ENCODE peak calls at places on chromosomes 16 and 17, in four cellular contexts. M is K562, B is HCT116, S is HepG2. Z is an unnamed sample.
A peak's percentile ranks its signal among the peaks of the same experiment; 100 is the strongest.

GRCh38 chr16:62149646-62150045 is 113.4 kb upstream of the CDH8 start:
- DNase-seq in M (no peak), B (no peak), S (no peak), Z (no peak)

GRCh38 chr17:36936455-36936934 is 780 bp upstream of the LHX1 start:
- DNase-seq in M (no peak), B (no peak), S (no peak), Z (peak; percentile 84)

GRCh38 chr17:10021239-10021638 is 116.2 kb upstream of the RCVRN start:
- DNase-seq in M (no peak), B (no peak), S (no peak), Z (no peak)

GRCh38 chr16:76190059-76190458 is 87.1 kb upstream of the CNTNAP4 start:
- DNase-seq in M (no peak), B (no peak), S (no peak), Z (no peak)

GRCh38 chr16:35629001-35629400 is 2169.6 kb downstream of the TP53TG3F start:
- DNase-seq in M (no peak), B (no peak), S (no peak), Z (no peak)

GRCh38 chr16:21101631-21102420 is 48.8 kb downstream of the DNAH3 start:
- DNase-seq in M (peak; percentile 51), B (peak; percentile 19), S (peak; percentile 43), Z (peak; percentile 11)

GRCh38 chr17:72462814-72463213 is 342.0 kb downstream of the SOX9 start:
- DNase-seq in M (no peak), B (no peak), S (no peak), Z (no peak)

GRCh38 chr16:83215417-83216001 is 588.7 kb downstream of the CDH13 start:
- DNase-seq in M (peak; percentile 70), B (peak; percentile 21), S (peak; percentile 21), Z (peak; percentile 49)

GRCh38 chr16:56610017-56610608 is 1.7 kb downstream of the MT2A start:
- DNase-seq in M (no peak), B (peak; percentile 75), S (peak; percentile 35), Z (no peak)

GRCh38 chr16:89507834-89508590 is at the start of gene SPG7:
- DNase-seq in M (peak; percentile 96), B (peak; percentile 66), S (peak; percentile 75), Z (peak; percentile 99)

GRCh38 chr16:89507219-89507833 is 877 bp upstream of the SPG7 start:
- DNase-seq in M (no peak), B (no peak), S (no peak), Z (no peak)

GRCh38 chr16:89505204-89506112 is 2.7 kb upstream of the SPG7 start:
- DNase-seq in M (peak; percentile 87), B (peak; percentile 95), S (peak; percentile 99), Z (no peak)

GRCh38 chr16:89506791-89507191 is 1.4 kb upstream of the SPG7 start:
- DNase-seq in M (peak; percentile 35), B (no peak), S (no peak), Z (no peak)

DNA sequence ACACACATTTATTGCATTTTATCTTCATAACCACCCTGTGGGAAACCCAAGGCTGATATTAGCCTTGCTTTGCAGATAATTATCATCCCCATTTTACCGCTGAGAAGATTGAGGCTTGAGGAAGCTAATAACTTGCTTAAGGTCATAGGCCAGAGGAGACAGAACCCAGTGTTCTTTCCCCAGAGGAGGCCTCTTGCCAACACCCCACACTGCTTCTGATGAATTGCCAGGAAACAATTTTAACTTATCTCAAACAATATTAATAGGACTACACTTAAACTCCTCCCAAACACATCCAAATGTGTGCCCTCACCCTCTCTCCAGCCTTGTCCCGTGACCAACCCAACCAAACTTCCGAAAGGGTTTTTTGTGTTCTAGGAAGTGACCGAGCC is 2.1 kb upstream of the SPG7 start:
- DNase-seq in M (no peak), B (no peak), S (no peak), Z (no peak)
- TF ChIP-seq ELF1 in M (no peak), B (no peak), S (no peak), Z (no peak)

DNA sequence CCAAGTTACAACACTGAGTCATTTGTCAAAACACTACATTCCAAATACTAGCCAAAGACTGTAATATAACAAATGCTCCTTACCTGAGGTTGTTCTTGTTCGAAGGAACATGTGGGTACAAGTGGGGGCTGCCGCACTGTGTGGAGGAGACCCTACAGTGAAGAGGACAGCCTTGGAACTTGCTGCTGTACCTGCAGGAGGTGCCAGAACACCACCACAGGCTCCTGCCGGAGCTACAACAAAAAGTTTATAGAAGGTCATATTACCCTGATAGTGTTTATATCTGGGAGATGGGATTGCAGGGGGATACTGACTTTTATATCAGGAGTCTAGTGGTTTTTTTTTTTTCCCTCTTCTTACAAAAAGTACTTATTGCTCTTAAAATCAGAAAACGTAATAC is 37.8 kb upstream of the ALDH3A1 start:
- DNase-seq in M (no peak), B (no peak), S (no peak), Z (no peak)
- H3K27ac ChIP-seq in M (no peak overlapping the region), B (no peak overlapping the region), S (no peak overlapping the region), Z (no peak overlapping the region)

DNA sequence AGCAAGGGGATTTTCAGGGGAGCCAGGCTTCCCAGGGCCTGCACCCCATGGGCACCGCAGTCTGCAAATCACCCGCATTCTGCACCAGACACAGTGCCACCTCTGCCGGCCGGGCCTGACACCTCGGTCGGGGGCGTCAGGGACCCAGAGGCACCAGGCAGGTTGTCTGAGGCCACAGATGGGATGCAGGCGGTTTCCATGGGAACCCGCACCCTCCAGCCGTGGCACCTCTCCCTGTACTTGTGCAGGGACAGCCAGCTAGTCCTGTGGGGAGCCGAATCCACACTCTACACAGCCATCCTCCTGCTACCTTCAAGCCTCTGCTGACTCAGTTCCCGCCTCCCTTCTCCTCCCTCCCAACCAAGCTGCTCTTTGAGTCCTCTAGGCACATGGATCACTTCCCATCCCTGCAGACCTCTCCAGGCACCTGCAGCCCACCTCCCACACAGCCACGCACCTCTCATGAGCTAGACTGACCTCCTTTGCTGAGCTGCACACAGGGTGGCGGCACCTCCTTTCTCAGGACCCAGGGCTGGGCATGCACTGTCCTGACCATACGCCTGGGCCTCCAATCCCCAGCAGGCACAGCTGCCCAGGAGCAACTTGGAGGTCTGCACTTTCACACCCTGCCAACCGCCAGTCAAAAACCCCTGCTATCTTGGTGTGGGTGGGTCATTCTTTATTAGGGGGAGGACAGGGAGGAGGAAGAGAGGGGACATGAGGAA is 119.5 kb downstream of the C16orf78 start:
- DNase-seq in M (no peak), B (no peak), S (no peak), Z (peak; percentile 62)
- TF ChIP-seq ELF1 in M (no peak), B (no peak), S (no peak), Z (no peak)

DNA sequence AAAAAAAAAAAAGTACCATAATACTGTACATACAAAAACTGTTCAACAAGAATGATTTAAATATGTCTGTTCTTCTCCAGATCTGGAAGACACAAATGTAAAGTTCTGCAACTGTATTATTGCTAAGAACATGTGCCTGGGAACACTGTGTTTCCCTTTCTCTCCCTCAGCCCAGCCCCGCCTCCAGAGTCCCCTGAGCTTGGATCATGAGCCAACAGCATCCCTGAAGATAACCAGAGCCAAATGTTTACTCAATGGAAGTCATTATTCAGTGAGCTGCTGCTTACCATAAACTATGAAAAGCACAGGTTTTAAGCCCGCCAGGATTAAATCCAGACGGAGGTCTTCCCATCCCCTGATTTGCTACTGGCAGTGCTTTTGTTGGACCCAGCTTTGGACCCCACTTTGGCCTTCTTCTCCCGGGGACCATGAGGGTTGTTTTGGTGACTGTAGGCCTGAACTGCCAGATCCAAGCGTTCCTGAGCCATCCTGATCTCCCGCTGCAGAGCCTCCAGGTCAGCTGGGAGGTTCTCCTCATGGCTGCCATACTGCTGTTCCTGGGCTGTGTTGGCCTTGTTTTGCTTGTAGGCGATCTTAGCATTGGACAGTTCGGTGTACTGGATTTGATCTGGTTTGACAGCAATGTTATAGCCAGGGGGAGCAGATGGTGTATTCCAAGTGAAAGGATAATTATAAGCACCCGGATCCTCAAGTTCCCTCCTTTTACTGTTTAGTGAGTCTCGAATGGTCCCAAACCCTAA is 25.6 kb downstream of the GJC1 start:
- DNase-seq in M (no peak), B (no peak), S (no peak), Z (no peak)
- H3K27ac ChIP-seq in M (no peak overlapping the region), B (no peak overlapping the region), S (no peak overlapping the region), Z (no peak overlapping the region)

GRCh38 chr16:16116841-16117240 is 106.5 kb downstream of the ABCC6 start:
- DNase-seq in M (no peak), B (no peak), S (no peak), Z (no peak)
- TF ChIP-seq ELF1 in M (no peak), B (no peak), S (no peak), Z (no peak)

GRCh38 chr16:86723699-86724098 is 145.3 kb downstream of the FOXL1 start:
- DNase-seq in M (peak; percentile 59), B (peak; percentile 21), S (no peak), Z (no peak)

GRCh38 chr16:86727131-86727530 is 148.8 kb downstream of the FOXL1 start:
- DNase-seq in M (no peak), B (no peak), S (no peak), Z (no peak)

GRCh38 chr16:86725401-86725800 is 147.1 kb downstream of the FOXL1 start:
- DNase-seq in M (no peak), B (no peak), S (no peak), Z (no peak)

GRCh38 chr16:86722970-86723369 is 144.6 kb downstream of the FOXL1 start:
- DNase-seq in M (no peak), B (no peak), S (no peak), Z (no peak)

GRCh38 chr16:86726340-86726739 is 148.0 kb downstream of the FOXL1 start:
- DNase-seq in M (no peak), B (no peak), S (no peak), Z (no peak)
- H3K27ac ChIP-seq in M (no peak overlapping the region), B (no peak overlapping the region), S (no peak overlapping the region), Z (no peak overlapping the region)

DNA sequence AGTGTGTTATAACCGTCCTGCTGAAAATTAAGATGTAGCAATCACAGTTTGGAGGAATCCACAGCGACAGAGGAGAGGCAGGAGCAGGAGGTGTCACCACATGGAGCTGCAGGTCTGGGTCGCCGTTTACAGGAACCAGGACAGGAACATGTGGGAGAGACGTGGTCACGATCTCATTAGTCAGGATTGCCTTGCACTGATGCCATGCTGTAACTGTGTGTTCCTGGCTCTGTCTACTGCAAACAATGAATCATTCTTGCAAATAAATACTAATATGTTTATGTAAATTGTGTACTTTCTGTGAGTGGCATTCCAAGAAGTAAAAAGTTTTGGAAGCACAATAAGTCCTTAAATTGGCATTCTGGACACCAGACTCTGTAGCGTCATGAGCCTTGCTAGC is 271.8 kb downstream of the CPPED1 start:
- DNase-seq in M (no peak), B (no peak), S (no peak), Z (no peak)
- TF ChIP-seq ELF1 in M (no peak), B (no peak), S (no peak), Z (no peak)

DNA sequence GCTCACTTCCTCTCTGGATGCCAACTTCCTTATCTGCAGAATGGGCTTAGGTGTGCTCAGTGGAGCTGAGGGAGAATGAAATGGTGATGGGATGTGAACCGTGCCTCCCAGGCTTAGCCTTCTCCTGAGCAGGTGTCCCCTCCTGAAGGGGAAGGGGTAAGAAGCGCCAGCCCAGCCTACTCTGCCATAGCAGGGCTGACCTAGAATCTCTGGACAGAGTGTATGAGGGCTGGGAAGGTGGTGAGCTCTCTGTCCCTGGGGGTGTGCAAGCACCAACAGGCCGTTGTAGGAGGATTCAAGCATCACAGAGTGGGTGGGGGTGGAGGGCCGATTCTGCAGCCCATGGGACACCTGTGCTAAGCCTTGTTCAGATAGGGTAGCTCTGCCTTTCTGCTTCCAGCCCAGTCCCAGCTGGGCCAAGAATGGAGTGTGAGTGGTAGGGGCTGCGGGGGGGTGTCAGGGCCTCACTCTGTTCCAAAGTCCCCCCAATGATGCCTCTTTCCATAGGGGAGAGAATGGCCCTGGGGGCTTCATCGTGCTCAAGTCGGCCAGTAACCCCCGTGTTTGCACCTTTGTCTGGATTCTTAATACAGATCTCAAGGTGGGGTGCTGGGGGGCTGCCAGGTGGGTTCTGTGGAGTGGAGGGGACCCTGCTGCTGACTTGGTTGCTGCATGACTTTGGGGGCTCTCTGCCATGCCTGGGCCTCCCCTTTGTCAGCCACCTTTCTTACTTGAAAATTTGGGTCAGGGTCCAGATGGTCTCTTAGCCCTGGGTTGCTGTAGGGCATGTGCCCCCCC is 3.2 kb upstream of the TCAP start:
- DNase-seq in M (no peak), B (no peak), S (no peak), Z (no peak)
- H3K27ac ChIP-seq in M (no peak overlapping the region), B (no peak overlapping the region), S (no peak overlapping the region), Z (no peak overlapping the region)

GRCh38 chr17:75542728-75543336 is 17.3 kb downstream of the LLGL2 start:
- DNase-seq in M (no peak), B (no peak), S (no peak), Z (no peak)
- TF ChIP-seq ELF1 in M (no peak), B (no peak), S (no peak), Z (no peak)

Z was measured in SK-N-SH.